ENCODE peak calls at places on chromosomes 2 and 18, in six cellular contexts. One of them, this sample, is unnamed.

GRCh38 chr2:96320326-96321229 is 4.5 kb upstream of the ITPRIPL1 start:
- DNase-seq in uterus: no peak
- DNase-seq in WTC11: no peak
- DNase-seq in brain microvascular endothelial cell: no peak
- DNase-seq in IMR-90: no peak
- DNase-seq in body of pancreas: no peak
- DNase-seq in this sample: peak; percentile 62

GRCh38 chr2:42753188-42753813 is 10.6 kb downstream of the OXER1 start:
- DNase-seq in uterus: no peak
- DNase-seq in WTC11: no peak
- DNase-seq in brain microvascular endothelial cell: no peak
- DNase-seq in IMR-90: no peak
- DNase-seq in body of pancreas: peak; percentile 27
- DNase-seq in this sample: no peak

GRCh38 chr2:229118336-229118735 is 152.8 kb downstream of the PID1 start:
- DNase-seq in uterus: no peak
- DNase-seq in WTC11: no peak
- DNase-seq in brain microvascular endothelial cell: no peak
- DNase-seq in IMR-90: no peak
- DNase-seq in body of pancreas: no peak
- DNase-seq in this sample: no peak

GRCh38 chr2:63658176-63658968 is 69.6 kb downstream of the MDH1 start:
- DNase-seq in uterus: no peak
- DNase-seq in WTC11: no peak
- DNase-seq in brain microvascular endothelial cell: no peak
- DNase-seq in IMR-90: peak; percentile 31
- DNase-seq in body of pancreas: no peak
- DNase-seq in this sample: no peak

GRCh38 chr2:27442282-27442980 is at the start of gene KRTCAP3:
- DNase-seq in uterus: no peak
- DNase-seq in WTC11: peak; percentile 91
- DNase-seq in brain microvascular endothelial cell: no peak
- DNase-seq in IMR-90: no peak
- DNase-seq in body of pancreas: peak; percentile 87
- DNase-seq in this sample: peak; percentile 50

GRCh38 chr2:140929866-140930265 is 1201.0 kb downstream of the LRP1B start:
- DNase-seq in uterus: no peak
- DNase-seq in WTC11: no peak
- DNase-seq in brain microvascular endothelial cell: no peak
- DNase-seq in IMR-90: no peak
- DNase-seq in body of pancreas: no peak
- DNase-seq in this sample: no peak

GRCh38 chr2:68548396-68548795 is 81.0 kb downstream of the APLF start:
- DNase-seq in uterus: no peak
- DNase-seq in WTC11: no peak
- DNase-seq in brain microvascular endothelial cell: no peak
- DNase-seq in IMR-90: peak; percentile 75
- DNase-seq in body of pancreas: no peak
- DNase-seq in this sample: peak; percentile 69

GRCh38 chr18:59268722-59269562 is 4.3 kb downstream of the RAX start:
- DNase-seq in uterus: no peak
- DNase-seq in WTC11: peak; percentile 84
- DNase-seq in brain microvascular endothelial cell: no peak
- DNase-seq in IMR-90: no peak
- DNase-seq in body of pancreas: peak; percentile 46
- DNase-seq in this sample: no peak

GRCh38 chr18:50009772-50010171 is 185.2 kb downstream of the MYO5B start:
- DNase-seq in uterus: no peak
- DNase-seq in WTC11: peak; percentile 64
- DNase-seq in brain microvascular endothelial cell: peak; percentile 22
- DNase-seq in IMR-90: peak; percentile 5
- DNase-seq in body of pancreas: peak; percentile 67
- DNase-seq in this sample: peak; percentile 48

GRCh38 chr2:20148411-20148810 is 76.5 kb downstream of the SDC1 start:
- DNase-seq in uterus: no peak
- DNase-seq in WTC11: no peak
- DNase-seq in brain microvascular endothelial cell: no peak
- DNase-seq in IMR-90: no peak
- DNase-seq in body of pancreas: no peak
- DNase-seq in this sample: no peak

GRCh38 chr18:63002803-63003445 is 287.6 kb downstream of the PHLPP1 start:
- DNase-seq in uterus: no peak
- DNase-seq in WTC11: no peak
- DNase-seq in brain microvascular endothelial cell: no peak
- DNase-seq in IMR-90: no peak
- DNase-seq in body of pancreas: no peak
- DNase-seq in this sample: no peak

GRCh38 chr2:208042041-208042440 is 16.7 kb upstream of the PLEKHM3 start:
- DNase-seq in uterus: no peak
- DNase-seq in WTC11: no peak
- DNase-seq in brain microvascular endothelial cell: peak; percentile 75
- DNase-seq in IMR-90: peak; percentile 78
- DNase-seq in body of pancreas: no peak
- DNase-seq in this sample: peak; percentile 34

GRCh38 chr2:127702395-127703009 is 1.2 kb downstream of the SFT2D3 start:
- DNase-seq in uterus: no peak
- DNase-seq in WTC11: no peak
- DNase-seq in brain microvascular endothelial cell: no peak
- DNase-seq in IMR-90: no peak
- DNase-seq in body of pancreas: no peak
- DNase-seq in this sample: no peak

GRCh38 chr2:223762853-223763252 is 74.5 kb downstream of the AP1S3 start:
- DNase-seq in uterus: no peak
- DNase-seq in WTC11: no peak
- DNase-seq in brain microvascular endothelial cell: peak; percentile 12
- DNase-seq in IMR-90: peak; percentile 52
- DNase-seq in body of pancreas: no peak
- DNase-seq in this sample: no peak

GRCh38 chr18:72543362-72544055 is 633 bp downstream of the CBLN2 start:
- DNase-seq in uterus: no peak
- DNase-seq in WTC11: peak; percentile 14
- DNase-seq in brain microvascular endothelial cell: no peak
- DNase-seq in IMR-90: no peak
- DNase-seq in body of pancreas: no peak
- DNase-seq in this sample: no peak

GRCh38 chr18:72544092-72544886 is at the start of gene CBLN2:
- DNase-seq in uterus: no peak
- DNase-seq in WTC11: peak; percentile 73
- DNase-seq in brain microvascular endothelial cell: peak; percentile 23
- DNase-seq in IMR-90: peak; percentile 18
- DNase-seq in body of pancreas: peak; percentile 27
- DNase-seq in this sample: peak; percentile 25

GRCh38 chr18:72539861-72540260 is 4.3 kb downstream of the CBLN2 start:
- DNase-seq in uterus: no peak
- DNase-seq in WTC11: no peak
- DNase-seq in brain microvascular endothelial cell: no peak
- DNase-seq in IMR-90: no peak
- DNase-seq in body of pancreas: no peak
- DNase-seq in this sample: no peak

GRCh38 chr18:72542993-72543361 is 1.2 kb downstream of the CBLN2 start:
- DNase-seq in uterus: no peak
- DNase-seq in WTC11: peak; percentile 12
- DNase-seq in brain microvascular endothelial cell: no peak
- DNase-seq in IMR-90: no peak
- DNase-seq in body of pancreas: no peak
- DNase-seq in this sample: no peak

DNA sequence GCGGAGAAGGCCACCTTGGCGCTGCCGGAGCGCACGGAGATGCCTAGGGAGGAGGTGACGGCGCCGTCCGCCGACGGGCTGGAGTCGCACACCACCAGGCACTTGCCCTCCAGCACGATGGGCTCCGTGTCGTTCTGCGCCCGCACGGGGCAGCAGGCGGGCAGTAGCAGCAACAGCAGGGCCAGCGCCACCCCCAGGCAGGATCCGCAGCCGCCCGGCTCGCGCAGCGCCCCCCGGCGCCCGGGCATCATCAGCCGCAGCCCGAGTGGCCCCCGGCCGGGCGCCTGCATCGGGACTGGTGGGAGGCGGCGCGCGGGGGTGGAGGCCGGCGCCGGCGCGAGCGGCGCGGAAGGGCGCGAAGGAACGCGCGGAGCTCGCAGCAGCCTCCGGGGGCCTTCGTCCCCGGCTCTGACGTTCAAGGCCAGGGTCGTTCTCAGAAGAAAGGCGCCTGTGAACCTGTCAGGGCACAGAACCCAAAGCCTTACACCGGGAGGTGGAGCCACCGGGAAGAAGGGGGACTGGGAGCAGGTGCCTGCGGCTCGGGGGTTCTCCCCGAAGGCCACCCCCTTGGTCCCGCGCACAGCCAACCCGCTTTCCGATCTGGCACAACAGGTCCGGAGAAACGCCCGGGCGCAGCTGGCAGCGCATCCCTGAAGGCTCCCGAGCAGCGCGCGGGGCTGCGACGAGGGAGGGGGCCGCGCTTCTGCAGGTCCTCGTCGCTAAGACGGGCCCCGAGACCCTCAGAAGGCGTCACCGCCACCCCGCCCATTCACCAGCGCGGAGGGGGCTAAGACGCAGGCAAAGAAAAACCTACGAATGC is 2.1 kb downstream of the CBLN2 start:
- DNase-seq in uterus: no peak
- DNase-seq in WTC11: peak; percentile 60
- DNase-seq in brain microvascular endothelial cell: no peak
- DNase-seq in IMR-90: no peak
- DNase-seq in body of pancreas: no peak
- DNase-seq in this sample: no peak
- TF ChIP-seq CTCF in uterus: no peak
- TF ChIP-seq CTCF in WTC11: no peak
- TF ChIP-seq CTCF in brain microvascular endothelial cell: no peak
- TF ChIP-seq CTCF in IMR-90: no peak
- TF ChIP-seq CTCF in body of pancreas: no peak
- TF ChIP-seq CTCF in this sample: no peak

GRCh38 chr2:134717706-134718094 is 1.1 kb downstream of the TMEM163 start:
- DNase-seq in uterus: no peak
- DNase-seq in WTC11: peak; percentile 31
- DNase-seq in brain microvascular endothelial cell: no peak
- DNase-seq in IMR-90: no peak
- DNase-seq in body of pancreas: no peak
- DNase-seq in this sample: no peak

GRCh38 chr2:134718095-134718955 is 475 bp downstream of the TMEM163 start:
- DNase-seq in uterus: no peak
- DNase-seq in WTC11: peak; percentile 50
- DNase-seq in brain microvascular endothelial cell: no peak
- DNase-seq in IMR-90: no peak
- DNase-seq in body of pancreas: peak; percentile 50
- DNase-seq in this sample: no peak

GRCh38 chr2:134714228-134714627 is 4.6 kb downstream of the TMEM163 start:
- DNase-seq in uterus: no peak
- DNase-seq in WTC11: no peak
- DNase-seq in brain microvascular endothelial cell: no peak
- DNase-seq in IMR-90: no peak
- DNase-seq in body of pancreas: no peak
- DNase-seq in this sample: no peak

GRCh38 chr2:134716716-134717585 is 1.8 kb downstream of the TMEM163 start:
- DNase-seq in uterus: no peak
- DNase-seq in WTC11: no peak
- DNase-seq in brain microvascular endothelial cell: no peak
- DNase-seq in IMR-90: no peak
- DNase-seq in body of pancreas: no peak
- DNase-seq in this sample: no peak

GRCh38 chr2:134715932-134716643 is 2.7 kb downstream of the TMEM163 start:
- DNase-seq in uterus: no peak
- DNase-seq in WTC11: no peak
- DNase-seq in brain microvascular endothelial cell: no peak
- DNase-seq in IMR-90: no peak
- DNase-seq in body of pancreas: no peak
- DNase-seq in this sample: no peak
- TF ChIP-seq CTCF in uterus: no peak
- TF ChIP-seq CTCF in WTC11: no peak
- TF ChIP-seq CTCF in brain microvascular endothelial cell: no peak
- TF ChIP-seq CTCF in IMR-90: no peak
- TF ChIP-seq CTCF in body of pancreas: no peak
- TF ChIP-seq CTCF in this sample: no peak

GRCh38 chr2:231714639-231715498 is 6.5 kb downstream of the PTMA start:
- DNase-seq in uterus: peak; percentile 69
- DNase-seq in WTC11: peak; percentile 96
- DNase-seq in brain microvascular endothelial cell: peak; percentile 47
- DNase-seq in IMR-90: no peak
- DNase-seq in body of pancreas: peak; percentile 78
- DNase-seq in this sample: peak; percentile 37

GRCh38 chr2:231715499-231715837 is 7.1 kb downstream of the PTMA start:
- DNase-seq in uterus: no peak
- DNase-seq in WTC11: no peak
- DNase-seq in brain microvascular endothelial cell: no peak
- DNase-seq in IMR-90: no peak
- DNase-seq in body of pancreas: no peak
- DNase-seq in this sample: no peak

GRCh38 chr2:231715988-231716616 is 7.8 kb downstream of the PTMA start:
- DNase-seq in uterus: no peak
- DNase-seq in WTC11: no peak
- DNase-seq in brain microvascular endothelial cell: peak; percentile 58
- DNase-seq in IMR-90: peak; percentile 62
- DNase-seq in body of pancreas: no peak
- DNase-seq in this sample: no peak

GRCh38 chr2:231711677-231712461 is 3.5 kb downstream of the PTMA start:
- DNase-seq in uterus: no peak
- DNase-seq in WTC11: no peak
- DNase-seq in brain microvascular endothelial cell: no peak
- DNase-seq in IMR-90: no peak
- DNase-seq in body of pancreas: no peak
- DNase-seq in this sample: no peak

DNA sequence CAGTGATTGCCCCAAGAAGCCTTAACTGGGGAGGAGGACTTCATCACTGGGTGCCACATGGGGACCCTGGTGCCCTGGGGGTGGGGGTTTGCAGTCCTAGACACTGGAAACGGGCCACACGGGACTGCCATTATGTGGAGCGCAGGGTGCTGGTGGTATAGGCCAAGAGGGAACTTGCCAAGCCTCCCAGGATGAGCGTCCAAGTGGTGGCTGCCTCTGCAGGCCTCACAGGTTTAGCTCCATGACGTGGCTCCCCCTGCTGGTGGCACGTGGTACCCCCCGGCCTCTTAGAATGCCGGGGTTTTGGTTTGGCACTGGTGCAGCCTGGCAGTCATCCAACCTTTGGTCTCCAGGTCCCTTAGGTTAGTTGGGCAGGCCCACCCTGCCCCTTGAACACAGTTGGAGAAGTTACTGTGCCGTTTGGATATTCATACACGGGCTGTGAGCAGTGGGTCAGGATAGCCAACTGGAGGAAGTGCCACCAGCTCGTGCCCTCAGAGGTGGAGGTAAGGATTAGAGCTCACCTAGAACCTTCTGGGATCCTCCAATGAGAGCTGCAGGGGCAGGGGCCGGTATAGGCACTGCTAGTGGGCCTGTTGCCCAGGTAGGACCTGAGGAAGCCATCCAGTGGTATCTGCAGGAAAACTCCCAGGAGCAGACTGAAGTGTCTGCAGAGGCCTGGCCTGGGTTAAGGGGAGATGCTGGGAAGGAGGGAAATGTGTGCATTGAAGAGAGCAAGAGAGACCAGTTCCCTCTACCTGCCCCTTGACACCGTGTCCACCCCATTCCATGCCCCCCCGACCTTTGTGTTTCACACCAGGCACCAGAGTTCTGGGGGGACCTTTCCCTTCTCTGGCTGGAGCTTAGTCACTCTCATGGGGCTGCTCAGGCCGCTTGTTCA is 5.7 kb downstream of the PTMA start:
- DNase-seq in uterus: peak; percentile 80
- DNase-seq in WTC11: peak; percentile 90
- DNase-seq in brain microvascular endothelial cell: peak; percentile 81
- DNase-seq in IMR-90: peak; percentile 87
- DNase-seq in body of pancreas: peak; percentile 93
- DNase-seq in this sample: peak; percentile 76
- TF ChIP-seq CTCF in uterus: peak; percentile 93
- TF ChIP-seq CTCF in WTC11: peak; percentile 93
- TF ChIP-seq CTCF in brain microvascular endothelial cell: peak; percentile 94
- TF ChIP-seq CTCF in IMR-90: peak; percentile 90
- TF ChIP-seq CTCF in body of pancreas: peak; percentile 80
- TF ChIP-seq CTCF in this sample: peak; percentile 97

GRCh38 chr2:171568085-171568484 is 45.8 kb downstream of the CYBRD1 start:
- DNase-seq in uterus: no peak
- DNase-seq in WTC11: no peak
- DNase-seq in brain microvascular endothelial cell: no peak
- DNase-seq in IMR-90: no peak
- DNase-seq in body of pancreas: no peak
- DNase-seq in this sample: peak; percentile 22
- TF ChIP-seq CTCF in uterus: no peak
- TF ChIP-seq CTCF in WTC11: no peak
- TF ChIP-seq CTCF in brain microvascular endothelial cell: no peak
- TF ChIP-seq CTCF in IMR-90: no peak
- TF ChIP-seq CTCF in body of pancreas: no peak
- TF ChIP-seq CTCF in this sample: no peak